ENCODE peak calls at places on chromosomes 5 and 9, in ten cellular contexts. L is AG04450, R is GM12878, P is tibial nerve, O is OCI-LY7, U is astrocyte of the cerebellum, W is cardiac muscle cell, F is body of pancreas, J is fibroblast of the aortic adventitia, T is IMR-90. G is an unnamed sample.

GRCh38 chr9:98010450-98010849 is 27.3 kb downstream of the ANP32B start:
- DNase-seq in L (no peak), R (no peak), P (no peak), O (peak), U (no peak), W (peak), F (no peak), J (peak), T (peak), G (no peak)

GRCh38 chr5:128491291-128491690 is 46.8 kb downstream of the FBN2 start:
- DNase-seq in L (no peak), R (no peak), P (no peak), O (no peak), U (peak), W (peak), F (no peak), J (no peak), T (peak), G (no peak)

GRCh38 chr5:132221781-132222648 is 5.6 kb downstream of the P4HA2 start:
- DNase-seq in L (peak), R (no peak), P (peak), O (no peak), U (peak), W (peak), F (peak), J (peak), T (peak), G (no peak)

GRCh38 chr9:15482146-15482545 is 28.6 kb downstream of the PSIP1 start:
- DNase-seq in L (no peak), R (no peak), P (no peak), O (no peak), U (no peak), W (no peak), F (no peak), J (peak), T (no peak), G (no peak)

GRCh38 chr9:133956520-133957076 is 35.5 kb downstream of the VAV2 start:
- DNase-seq in L (no peak), R (no peak), P (no peak), O (peak), U (no peak), W (peak), F (peak), J (peak), T (peak), G (no peak)

GRCh38 chr5:155091063-155091648 is 77.6 kb downstream of the KIF4B start:
- DNase-seq in L (no peak), R (no peak), P (no peak), O (no peak), U (no peak), W (peak), F (no peak), J (peak), T (no peak), G (peak)

GRCh38 chr5:12358371-12359090 is 454.3 kb upstream of the CTNND2 start:
- DNase-seq in L (no peak), R (no peak), P (no peak), O (no peak), U (peak), W (no peak), F (no peak), J (no peak), T (no peak), G (no peak)

GRCh38 chr9:114141553-114142548 is 13.5 kb upstream of the COL27A1 start:
- DNase-seq in L (no peak), R (no peak), P (no peak), O (no peak), U (no peak), W (peak), F (peak), J (peak), T (peak), G (no peak)

GRCh38 chr9:117825609-117826347 is 121.6 kb downstream of the TLR4 start:
- DNase-seq in L (no peak), R (peak), P (no peak), O (no peak), U (no peak), W (no peak), F (no peak), J (no peak), T (no peak), G (no peak)

GRCh38 chr9:122941560-122942234 is 877 bp downstream of the RABGAP1 start:
- DNase-seq in L (peak), R (no peak), P (no peak), O (no peak), U (peak), W (peak), F (no peak), J (peak), T (peak), G (no peak)

GRCh38 chr9:78682206-78682605 is 385.3 kb downstream of the PSAT1 start:
- DNase-seq in L (no peak), R (no peak), P (no peak), O (no peak), U (no peak), W (no peak), F (no peak), J (no peak), T (peak), G (no peak)

GRCh38 chr9:72596451-72597180 is 75.2 kb downstream of the TMC1 start:
- DNase-seq in L (no peak), R (no peak), P (no peak), O (no peak), U (no peak), W (no peak), F (no peak), J (no peak), T (no peak), G (no peak)

GRCh38 chr5:52922384-52922783 is 66.8 kb upstream of the ITGA2 start:
- DNase-seq in L (peak), R (no peak), P (no peak), O (no peak), U (peak), W (peak), F (no peak), J (peak), T (peak), G (peak)

GRCh38 chr9:93859431-93860215 is 95.5 kb downstream of the BARX1 start:
- DNase-seq in L (no peak), R (no peak), P (no peak), O (no peak), U (no peak), W (no peak), F (no peak), J (no peak), T (no peak), G (no peak)

GRCh38 chr9:93861736-93862358 is 93.3 kb downstream of the BARX1 start:
- DNase-seq in L (no peak), R (no peak), P (no peak), O (no peak), U (no peak), W (no peak), F (no peak), J (no peak), T (no peak), G (no peak)

GRCh38 chr9:93864029-93864428 is 91.1 kb downstream of the BARX1 start:
- DNase-seq in L (no peak), R (no peak), P (no peak), O (no peak), U (no peak), W (no peak), F (no peak), J (no peak), T (no peak), G (no peak)

GRCh38 chr9:93862877-93863545 is 92.1 kb downstream of the BARX1 start:
- DNase-seq in L (no peak), R (no peak), P (no peak), O (no peak), U (no peak), W (no peak), F (no peak), J (no peak), T (no peak), G (no peak)

GRCh38 chr9:93860694-93861658 is 94.2 kb downstream of the BARX1 start:
- DNase-seq in L (no peak), R (no peak), P (no peak), O (no peak), U (no peak), W (no peak), F (no peak), J (no peak), T (no peak), G (no peak)
- H3K4me3 ChIP-seq in L (no peak), R (no peak), P (no peak), O (no peak), U (no peak), W (no peak), F (no peak), J (no peak), T (no peak), G (no peak)

GRCh38 chr9:132768932-132769894 is 98.9 kb downstream of the GTF3C4 start:
- DNase-seq in L (no peak), R (peak), P (peak), O (peak), U (no peak), W (peak), F (peak), J (peak), T (peak), G (no peak)
- TF ChIP-seq CTCF in L (peak), R (peak), P (peak), O (peak), U (peak), W (peak), F (peak), J (peak), T (peak), G (peak)

GRCh38 chr9:74724317-74724716 is 163.4 kb downstream of the TRPM6 start:
- DNase-seq in L (no peak), R (no peak), P (no peak), O (no peak), U (no peak), W (no peak), F (no peak), J (no peak), T (no peak), G (no peak)

GRCh38 chr9:74721696-74722660 is 165.7 kb downstream of the TRPM6 start:
- DNase-seq in L (no peak), R (no peak), P (no peak), O (no peak), U (no peak), W (no peak), F (no peak), J (no peak), T (no peak), G (no peak)

GRCh38 chr9:74719306-74719705 is 168.4 kb downstream of the TRPM6 start:
- DNase-seq in L (no peak), R (no peak), P (no peak), O (no peak), U (no peak), W (no peak), F (no peak), J (no peak), T (no peak), G (no peak)

DNA sequence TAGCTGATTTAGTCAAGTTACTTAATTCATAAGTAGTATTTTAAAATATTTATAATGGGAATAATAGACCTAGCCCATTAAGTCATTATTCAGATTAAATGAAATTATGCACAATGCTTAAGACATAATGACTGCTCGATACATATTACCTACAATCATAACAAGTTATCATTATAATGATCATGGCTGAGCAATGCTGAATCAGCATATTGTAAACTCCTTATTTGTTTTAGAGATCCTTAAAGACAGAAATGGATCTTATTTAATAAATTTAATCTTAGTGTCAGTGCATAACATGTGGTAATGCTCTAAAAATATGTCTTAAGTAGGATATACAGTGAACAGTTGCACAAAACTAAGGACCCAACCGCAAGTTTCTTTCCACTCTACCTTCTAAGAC is 169.0 kb downstream of the TRPM6 start:
- DNase-seq in L (no peak), R (no peak), P (no peak), O (no peak), U (no peak), W (no peak), F (no peak), J (no peak), T (no peak), G (no peak)
- H3K4me3 ChIP-seq in L (no peak), R (no peak), P (no peak), O (no peak), U (no peak), W (no peak), F (no peak), J (no peak), T (no peak), G (no peak)

DNA sequence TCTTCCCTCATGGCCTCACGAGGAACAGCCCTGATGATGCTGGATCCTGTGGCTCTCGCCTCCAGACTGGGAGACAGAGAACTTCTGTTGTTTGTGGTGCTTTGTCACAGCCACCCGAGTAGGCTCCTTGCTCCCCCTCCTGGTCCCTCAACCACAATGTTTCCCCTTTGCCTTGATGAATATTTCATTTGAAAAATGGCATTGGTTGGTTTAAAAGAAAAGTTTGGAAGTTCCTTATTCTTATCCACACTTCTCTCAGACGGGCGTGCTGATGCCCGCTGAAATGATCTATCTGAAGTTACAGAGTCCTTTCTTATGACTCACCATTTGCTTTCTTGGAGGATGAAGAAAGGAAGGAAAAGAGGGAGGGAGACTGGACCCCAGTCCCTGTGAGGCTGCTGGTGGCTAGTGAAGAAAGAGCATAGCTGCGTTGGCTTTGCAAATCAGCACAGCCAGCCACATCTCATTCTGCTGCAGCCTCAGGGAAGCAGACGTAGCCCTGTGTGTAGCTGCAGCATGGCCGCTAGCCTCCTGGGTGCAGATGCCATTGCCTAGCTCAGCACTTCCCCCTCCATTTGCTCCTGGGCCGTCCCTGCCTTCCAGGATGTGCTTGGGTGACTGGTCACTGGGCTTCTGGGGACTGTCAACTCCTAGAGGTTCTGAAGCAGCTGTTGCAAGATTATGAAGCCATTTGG is 185.9 kb downstream of the ERCC6L2 start:
- DNase-seq in L (no peak), R (no peak), P (no peak), O (no peak), U (peak), W (peak), F (peak), J (peak), T (peak), G (no peak)
- TF ChIP-seq CTCF in L (peak), R (peak), P (peak), O (peak), U (peak), W (peak), F (peak), J (peak), T (peak), G (peak)

GRCh38 chr9:132647806-132648205 is 22.0 kb downstream of the DDX31 start:
- DNase-seq in L (no peak), R (no peak), P (no peak), O (no peak), U (no peak), W (peak), F (no peak), J (no peak), T (peak), G (no peak)
- H3K4me3 ChIP-seq in L (no peak), R (no peak), P (no peak), O (no peak), U (no peak), W (no peak), F (no peak), J (no peak), T (no peak), G (no peak)

G was measured in AG04449.